ENCODE peak calls at places on chromosomes 2 and 18, in eight cellular contexts. W, C, U, K, L, O, E and Q are unnamed samples.

GRCh38 chr2:176892818-176893217 is 319.8 kb upstream of the HNRNPA3 start:
- DNase-seq in W (no peak), C (no peak), U (no peak), K (no peak), L (no peak), O (no peak), E (no peak), Q (no peak)

GRCh38 chr2:37775908-37776250 is 104.4 kb upstream of the CDC42EP3 start:
- DNase-seq in W (no peak), C (no peak), U (no peak), K (peak; percentile 55), L (peak; percentile 54), O (peak; percentile 86), E (peak; percentile 76), Q (no peak)

GRCh38 chr2:120367649-120368048 is 21.7 kb downstream of the INHBB start:
- DNase-seq in W (peak; percentile 80), C (no peak), U (no peak), K (no peak), L (no peak), O (no peak), E (no peak), Q (no peak)

GRCh38 chr2:160679686-160680085 is 186.1 kb upstream of the RBMS1 start:
- DNase-seq in W (no peak), C (no peak), U (no peak), K (no peak), L (no peak), O (no peak), E (no peak), Q (no peak)

GRCh38 chr2:45748239-45748638 is 96.8 kb downstream of the PRKCE start:
- DNase-seq in W (no peak), C (no peak), U (peak; percentile 26), K (no peak), L (no peak), O (peak; percentile 68), E (no peak), Q (no peak)

GRCh38 chr2:204127238-204127637 is 190.7 kb downstream of the ICOS start:
- DNase-seq in W (no peak), C (no peak), U (no peak), K (no peak), L (no peak), O (no peak), E (no peak), Q (no peak)

GRCh38 chr2:15959331-15960153 is 19.2 kb downstream of the MYCN start:
- DNase-seq in W (no peak), C (no peak), U (no peak), K (no peak), L (no peak), O (no peak), E (no peak), Q (no peak)

GRCh38 chr2:33380001-33380609 is 96.3 kb upstream of the RASGRP3 start:
- DNase-seq in W (no peak), C (no peak), U (no peak), K (no peak), L (peak; percentile 54), O (no peak), E (no peak), Q (no peak)

GRCh38 chr2:60416221-60417008 is 137.0 kb downstream of the BCL11A start:
- DNase-seq in W (no peak), C (peak; percentile 47), U (no peak), K (no peak), L (peak; percentile 85), O (peak; percentile 66), E (no peak), Q (peak; percentile 28)

GRCh38 chr2:60413819-60414178 is 139.7 kb downstream of the BCL11A start:
- DNase-seq in W (no peak), C (no peak), U (no peak), K (no peak), L (no peak), O (no peak), E (no peak), Q (no peak)

GRCh38 chr2:60415814-60416213 is 137.6 kb downstream of the BCL11A start:
- DNase-seq in W (no peak), C (no peak), U (no peak), K (no peak), L (no peak), O (no peak), E (no peak), Q (no peak)

GRCh38 chr2:60413069-60413818 is 140.2 kb downstream of the BCL11A start:
- DNase-seq in W (no peak), C (no peak), U (no peak), K (no peak), L (no peak), O (no peak), E (no peak), Q (no peak)

GRCh38 chr2:60414731-60415130 is 138.7 kb downstream of the BCL11A start:
- DNase-seq in W (no peak), C (no peak), U (no peak), K (no peak), L (no peak), O (peak; percentile 64), E (no peak), Q (no peak)
- H3K27ac ChIP-seq in W (no peak overlapping the region), C (no peak overlapping the region), U (no peak overlapping the region), K (no peak overlapping the region), L (no peak overlapping the region), O (no peak overlapping the region), E (no peak overlapping the region), Q (no peak overlapping the region)

DNA sequence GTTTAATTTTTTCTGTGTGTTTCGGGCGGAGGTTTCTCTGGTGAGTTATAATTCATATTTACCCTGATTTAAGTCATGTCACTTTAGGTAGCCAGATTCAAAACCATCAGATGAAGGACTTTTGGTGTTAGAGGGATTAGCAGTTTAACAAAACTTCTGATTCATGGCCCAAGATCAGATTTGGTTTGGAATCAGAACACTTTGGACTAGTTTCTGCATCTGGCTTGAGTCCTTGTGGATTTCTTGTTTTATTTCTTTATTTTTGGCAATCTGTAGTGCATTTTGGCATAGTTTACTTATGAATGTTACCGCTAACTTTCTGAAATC is 3.5 kb downstream of the NEDD4L start:
- DNase-seq in W (no peak), C (no peak), U (no peak), K (no peak), L (no peak), O (no peak), E (no peak), Q (no peak)
- H3K4me3 ChIP-seq in W (peak overlapping the region; percentile 91), C (no peak overlapping the region), U (no peak overlapping the region), K (no peak overlapping the region), L (no peak overlapping the region), O (no peak overlapping the region), E (no peak overlapping the region), Q (no peak overlapping the region)

GRCh38 chr2:54834721-54835120 is 111.3 kb downstream of the EML6 start:
- DNase-seq in W (no peak), C (no peak), U (no peak), K (no peak), L (no peak), O (no peak), E (no peak), Q (no peak)

GRCh38 chr2:54836477-54836876 is 113.0 kb downstream of the EML6 start:
- DNase-seq in W (no peak), C (no peak), U (no peak), K (no peak), L (no peak), O (no peak), E (no peak), Q (no peak)

GRCh38 chr2:54840559-54840958 is 117.1 kb downstream of the EML6 start:
- DNase-seq in W (no peak), C (no peak), U (no peak), K (no peak), L (no peak), O (no peak), E (no peak), Q (no peak)

GRCh38 chr2:54838585-54839035 is 115.1 kb downstream of the EML6 start:
- DNase-seq in W (peak; percentile 50), C (peak; percentile 67), U (peak; percentile 64), K (peak; percentile 26), L (peak; percentile 68), O (peak; percentile 84), E (peak; percentile 69), Q (peak; percentile 44)

DNA sequence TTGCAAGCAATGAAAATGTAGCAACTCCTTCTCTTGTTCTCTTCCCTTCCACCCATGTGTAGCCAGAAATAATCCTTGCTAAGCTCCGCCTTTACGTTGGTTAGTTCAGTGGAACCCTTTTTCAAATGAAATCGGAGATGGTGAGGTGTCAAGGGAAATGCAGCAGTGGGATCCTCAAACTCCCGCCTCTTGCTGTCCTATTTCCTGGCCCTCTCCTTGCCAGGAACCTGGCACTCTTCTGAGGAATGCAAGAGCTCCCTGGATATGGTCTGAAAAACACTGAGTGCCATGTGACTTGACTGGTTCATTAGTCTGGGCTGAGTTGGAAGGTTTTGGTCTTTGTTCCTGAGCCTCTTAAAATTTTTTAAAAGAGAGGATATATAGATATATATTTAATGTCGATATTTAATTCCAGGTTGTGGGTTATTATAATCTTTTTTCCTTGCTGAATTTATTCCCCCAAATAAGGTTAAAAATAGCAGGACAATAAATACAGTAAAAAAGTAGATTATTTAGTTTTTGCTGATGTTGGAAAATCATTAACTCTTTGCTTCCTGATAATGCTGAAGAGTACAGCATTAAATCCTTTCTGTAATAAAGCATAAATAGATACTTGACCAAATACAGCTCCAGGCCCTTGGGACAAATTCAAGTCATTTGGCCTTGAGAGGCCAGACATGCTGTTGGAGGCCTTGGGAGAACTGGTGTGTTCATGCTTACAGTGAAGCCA is 116.2 kb downstream of the EML6 start:
- DNase-seq in W (no peak), C (no peak), U (no peak), K (no peak), L (peak; percentile 31), O (no peak), E (no peak), Q (no peak)
- H3K27ac ChIP-seq in W (no peak overlapping the region), C (no peak overlapping the region), U (no peak overlapping the region), K (no peak overlapping the region), L (no peak overlapping the region), O (no peak overlapping the region), E (no peak overlapping the region), Q (no peak overlapping the region)

GRCh38 chr18:45741056-45741455 is 17.1 kb downstream of the SLC14A1 start:
- DNase-seq in W (no peak), C (no peak), U (no peak), K (no peak), L (no peak), O (no peak), E (no peak), Q (no peak)

GRCh38 chr18:45749918-45750689 is 26.1 kb downstream of the SLC14A1 start:
- DNase-seq in W (no peak), C (no peak), U (no peak), K (no peak), L (no peak), O (no peak), E (no peak), Q (no peak)

GRCh38 chr18:45748531-45748930 is 24.6 kb downstream of the SLC14A1 start:
- DNase-seq in W (no peak), C (no peak), U (no peak), K (no peak), L (no peak), O (no peak), E (no peak), Q (no peak)

DNA sequence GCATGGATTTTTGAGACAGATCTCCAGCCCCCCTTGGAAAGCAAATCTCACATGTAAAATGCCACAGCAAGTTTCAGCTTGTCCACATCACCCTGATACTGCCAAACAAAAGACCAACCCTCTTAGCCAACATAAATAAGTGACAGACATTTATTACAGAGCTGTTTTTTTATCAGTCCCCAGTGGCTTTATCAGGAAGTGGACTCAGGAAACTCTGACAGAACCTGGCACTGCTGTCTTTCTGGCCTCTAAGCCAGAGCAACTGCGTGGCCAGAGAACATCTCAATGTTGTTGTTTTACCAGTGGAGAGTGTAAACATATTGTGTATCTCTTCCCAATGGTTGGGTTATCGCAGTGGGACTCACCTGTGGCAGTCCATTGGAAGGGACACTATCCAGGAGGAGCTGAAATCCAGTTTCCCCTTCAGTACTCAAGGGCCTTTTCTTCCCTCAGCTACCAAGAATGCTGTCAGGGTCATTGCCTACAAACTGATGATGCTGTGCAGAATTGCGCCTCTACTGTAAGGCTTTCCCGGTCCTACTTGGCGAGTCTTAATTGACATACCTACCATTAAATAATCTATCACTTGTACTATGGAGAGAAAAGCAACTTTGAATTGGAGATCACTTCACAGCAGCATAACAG is 22.0 kb downstream of the SLC14A1 start:
- DNase-seq in W (no peak), C (no peak), U (no peak), K (no peak), L (no peak), O (peak; percentile 28), E (no peak), Q (no peak)
- H3K4me3 ChIP-seq in W (no peak overlapping the region), C (no peak overlapping the region), U (no peak overlapping the region), K (no peak overlapping the region), L (no peak overlapping the region), O (no peak overlapping the region), E (no peak overlapping the region), Q (peak overlapping the region; percentile 31)